ENCODE peak calls at places on chromosome 2, in ten cellular contexts. N is upper lobe of right lung, K is tibial nerve, G is cardiac muscle cell, T is WTC11, U is body of pancreas, P is Panc1, V is Peyer's patch, R is mammary epithelial cell, B is foreskin fibroblast. D is an unnamed sample.

GRCh38 chr2:174053784-174054183 is 88.6 kb upstream of the SP3 start:
- DNase-seq in N (no peak), K (no peak), G (no peak), T (peak), U (no peak), P (no peak), V (no peak), R (no peak), B (no peak), D (no peak)

GRCh38 chr2:66532972-66533868 is 98.3 kb downstream of the MEIS1 start:
- DNase-seq in N (no peak), K (no peak), G (peak), T (no peak), U (no peak), P (no peak), V (no peak), R (no peak), B (no peak), D (no peak)

GRCh38 chr2:105545731-105546622 is 147.1 kb upstream of the FHL2 start:
- DNase-seq in N (no peak), K (peak), G (peak), T (peak), U (peak), P (peak), V (peak), R (peak), B (peak), D (peak)

GRCh38 chr2:18339326-18339725 is 221.1 kb downstream of the RDH14 start:
- DNase-seq in N (no peak), K (no peak), G (no peak), T (no peak), U (no peak), P (no peak), V (no peak), R (no peak), B (no peak), D (no peak)

GRCh38 chr2:149806651-149807050 is 219.1 kb upstream of the MMADHC start:
- DNase-seq in N (no peak), K (no peak), G (no peak), T (no peak), U (no peak), P (no peak), V (no peak), R (no peak), B (no peak), D (no peak)

GRCh38 chr2:31440764-31441163 is 26.2 kb upstream of the XDH start:
- DNase-seq in N (no peak), K (no peak), G (peak), T (no peak), U (no peak), P (no peak), V (no peak), R (peak), B (peak), D (no peak)

GRCh38 chr2:57139179-57139578 is 907.4 kb upstream of the VRK2 start:
- DNase-seq in N (no peak), K (no peak), G (no peak), T (no peak), U (no peak), P (no peak), V (no peak), R (no peak), B (no peak), D (no peak)

GRCh38 chr2:27264753-27265535 is 2.1 kb upstream of the SLC30A3 start:
- DNase-seq in N (peak), K (no peak), G (peak), T (peak), U (peak), P (no peak), V (peak), R (peak), B (peak), D (peak)

GRCh38 chr2:31371691-31372090 is 42.9 kb downstream of the XDH start:
- DNase-seq in N (no peak), K (no peak), G (no peak), T (no peak), U (no peak), P (no peak), V (no peak), R (no peak), B (no peak), D (no peak)

GRCh38 chr2:201858781-201859180 is 52.4 kb downstream of the CDK15 start:
- DNase-seq in N (no peak), K (no peak), G (peak), T (peak), U (peak), P (no peak), V (no peak), R (no peak), B (peak), D (no peak)

GRCh38 chr2:24359701-24360049 is 661 bp downstream of the ITSN2 start:
- DNase-seq in N (peak), K (peak), G (no peak), T (no peak), U (peak), P (no peak), V (peak), R (peak), B (peak), D (no peak)

GRCh38 chr2:145350011-145350410 is 830.1 kb upstream of the ZEB2 start:
- DNase-seq in N (no peak), K (no peak), G (peak), T (no peak), U (peak), P (no peak), V (no peak), R (no peak), B (peak), D (no peak)

GRCh38 chr2:101400516-101401315 is 13.4 kb upstream of the CREG2 start:
- DNase-seq in N (no peak), K (no peak), G (no peak), T (no peak), U (no peak), P (no peak), V (no peak), R (no peak), B (no peak), D (no peak)

DNA sequence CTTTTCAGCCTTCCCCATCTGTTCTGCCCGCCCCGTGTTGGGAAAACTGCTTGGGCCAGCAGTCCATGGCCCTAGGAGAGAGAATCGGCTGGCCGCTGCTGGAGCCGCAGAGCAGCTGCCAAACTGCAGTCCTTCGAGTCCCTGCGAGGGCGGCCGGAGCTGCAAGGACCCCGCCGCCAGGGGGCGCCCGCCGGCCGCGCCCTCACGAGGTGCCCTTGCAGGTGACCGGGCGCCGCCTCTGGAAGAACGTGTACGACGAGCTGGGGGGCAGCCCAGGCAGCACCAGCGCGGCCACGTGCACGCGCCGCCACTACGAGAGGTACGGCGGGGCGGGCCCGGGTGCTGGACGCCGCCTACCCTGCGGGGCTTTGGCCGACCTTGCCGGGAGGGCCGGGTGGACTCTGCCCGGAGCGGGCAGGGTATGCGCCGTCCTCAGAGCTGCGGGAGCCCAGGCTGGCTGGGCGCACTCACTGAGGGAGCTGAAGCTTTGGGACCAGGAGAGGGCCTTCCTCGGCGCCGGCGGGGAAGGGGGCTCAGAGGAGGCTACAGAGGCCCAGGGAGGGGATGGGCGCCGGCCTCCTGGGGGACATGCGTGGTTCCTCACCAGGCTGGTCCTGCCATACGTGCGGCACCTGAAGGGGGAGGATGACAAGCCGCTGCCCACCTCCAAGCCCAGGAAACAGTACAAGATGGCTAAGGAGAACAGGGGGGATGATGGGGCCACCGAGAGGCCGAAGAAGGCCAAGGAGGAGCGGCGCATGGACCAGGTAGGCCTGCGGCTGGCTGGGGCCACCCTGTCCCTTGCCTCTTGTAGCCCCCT is 13.6 kb downstream of the ARID5A start:
- DNase-seq in N (peak), K (no peak), G (no peak), T (peak), U (peak), P (no peak), V (peak), R (no peak), B (no peak), D (no peak)
- TF ChIP-seq CTCF in N (peak), K (peak), G (peak), T (peak), U (peak), P (peak), V (peak), R (peak), B (peak), D (no peak)

GRCh38 chr2:14642499-14642898 is 10.0 kb downstream of the LRATD1 start:
- DNase-seq in N (no peak), K (no peak), G (no peak), T (peak), U (no peak), P (no peak), V (no peak), R (no peak), B (no peak), D (no peak)
- TF ChIP-seq CTCF in N (no peak), K (no peak), G (no peak), T (peak), U (no peak), P (peak), V (no peak), R (peak), B (no peak), D (no peak)

DNA sequence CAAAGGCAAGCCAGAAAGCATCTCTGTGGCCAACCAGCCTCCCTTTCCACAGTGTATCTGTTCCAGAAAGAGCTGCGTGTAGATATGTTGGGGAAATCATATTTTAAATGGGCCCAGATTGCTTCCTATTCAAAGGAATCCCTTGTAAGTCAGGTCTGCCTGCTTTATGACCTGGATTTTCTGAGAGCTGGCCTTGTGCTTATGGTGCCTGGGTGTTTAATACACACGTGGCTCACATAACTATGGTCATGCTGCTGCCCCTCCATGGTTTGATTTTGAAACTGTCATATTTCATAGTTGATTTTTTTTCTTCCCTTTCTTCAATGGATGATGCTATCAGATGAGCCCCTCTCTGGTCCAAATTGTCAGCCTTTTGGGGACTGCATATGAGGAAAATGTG is 111.5 kb upstream of the CNGA3 start:
- DNase-seq in N (no peak), K (no peak), G (peak), T (no peak), U (no peak), P (no peak), V (no peak), R (no peak), B (no peak), D (no peak)
- TF ChIP-seq CTCF in N (no peak), K (no peak), G (no peak), T (no peak), U (no peak), P (no peak), V (no peak), R (no peak), B (no peak), D (no peak)

DNA sequence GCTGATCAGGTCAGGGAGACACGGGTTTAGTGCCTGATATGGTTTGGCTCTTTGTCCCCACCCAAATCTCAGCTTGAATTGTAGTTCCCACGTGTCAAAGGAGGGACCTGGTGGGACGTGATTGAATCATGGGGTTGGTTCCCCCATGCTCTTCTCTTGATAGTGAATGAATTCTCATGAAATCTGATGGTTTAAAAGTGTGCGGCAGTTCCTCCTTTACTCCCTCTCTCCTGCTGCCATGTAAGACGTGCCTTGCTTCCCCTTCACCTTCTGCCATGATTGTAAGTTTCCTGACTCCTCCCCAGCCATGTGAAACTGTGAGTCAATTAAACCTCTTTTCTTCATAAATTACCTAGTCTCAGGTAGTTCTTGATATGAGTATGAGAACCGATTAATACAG is 424.5 kb downstream of the NBAS start:
- DNase-seq in N (no peak), K (no peak), G (no peak), T (no peak), U (no peak), P (no peak), V (no peak), R (no peak), B (no peak), D (no peak)
- TF ChIP-seq CTCF in N (no peak), K (no peak), G (no peak), T (no peak), U (no peak), P (no peak), V (no peak), R (no peak), B (no peak), D (no peak)

DNA sequence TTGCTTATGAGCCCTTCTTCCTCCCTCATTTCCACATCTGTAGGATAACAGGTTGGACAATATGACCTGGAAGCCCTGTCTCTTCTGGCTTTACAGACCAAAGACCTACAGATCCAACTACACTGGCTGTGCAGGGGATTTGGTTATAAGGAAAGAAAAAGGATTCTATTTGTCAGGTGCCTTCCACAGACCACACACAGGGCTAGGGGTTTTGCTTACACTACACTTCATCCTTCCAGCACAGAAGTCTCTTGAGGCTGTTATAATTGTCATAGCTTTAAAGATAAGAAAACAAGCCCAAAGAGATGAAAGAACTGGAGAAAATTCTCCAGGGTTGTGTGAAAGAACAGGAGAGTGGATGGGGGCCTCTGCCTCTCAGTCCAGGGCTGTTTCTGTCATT is 302.6 kb downstream of the MYCN start:
- DNase-seq in N (no peak), K (no peak), G (no peak), T (no peak), U (no peak), P (no peak), V (no peak), R (no peak), B (no peak), D (no peak)
- TF ChIP-seq CTCF in N (no peak), K (no peak), G (no peak), T (no peak), U (no peak), P (no peak), V (no peak), R (no peak), B (no peak), D (no peak)

GRCh38 chr2:38539086-38539485 is 63.6 kb downstream of the HNRNPLL start:
- DNase-seq in N (no peak), K (no peak), G (no peak), T (no peak), U (no peak), P (no peak), V (no peak), R (no peak), B (no peak), D (no peak)
- TF ChIP-seq CTCF in N (no peak), K (no peak), G (no peak), T (no peak), U (no peak), P (no peak), V (no peak), R (no peak), B (no peak), D (no peak)

DNA sequence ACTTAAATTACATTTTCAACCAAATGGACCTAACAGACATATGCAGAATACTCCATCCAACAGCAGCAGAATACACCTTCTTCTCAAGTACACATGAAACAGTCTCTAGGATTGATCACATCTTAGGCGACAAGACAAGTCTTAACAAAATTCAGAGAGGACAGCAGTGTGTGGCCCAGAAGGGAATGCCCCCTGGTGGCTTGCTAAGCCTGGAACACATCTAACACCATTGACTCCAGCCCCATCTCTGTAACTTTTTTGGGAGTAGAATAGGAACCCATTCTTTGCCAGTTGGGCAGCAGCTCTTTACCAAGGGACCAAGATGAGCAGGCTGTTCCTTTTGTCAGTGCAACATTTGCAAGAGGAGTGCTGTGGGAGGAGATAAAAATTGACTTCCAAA is 249.9 kb downstream of the PLCL1 start:
- DNase-seq in N (no peak), K (no peak), G (peak), T (peak), U (peak), P (no peak), V (no peak), R (peak), B (peak), D (peak)
- TF ChIP-seq CTCF in N (peak), K (peak), G (peak), T (no peak), U (no peak), P (peak), V (peak), R (peak), B (peak), D (peak)

GRCh38 chr2:212892193-212892592 is 259.2 kb downstream of the IKZF2 start:
- DNase-seq in N (no peak), K (no peak), G (peak), T (peak), U (peak), P (no peak), V (no peak), R (peak), B (peak), D (no peak)
- TF ChIP-seq CTCF in N (no peak), K (peak), G (peak), T (peak), U (no peak), P (peak), V (no peak), R (peak), B (peak), D (no peak)

GRCh38 chr2:108182489-108182888 is 57.3 kb upstream of the SULT1C3 start:
- DNase-seq in N (no peak), K (no peak), G (peak), T (peak), U (no peak), P (no peak), V (no peak), R (no peak), B (no peak), D (no peak)
- TF ChIP-seq CTCF in N (no peak), K (no peak), G (peak), T (no peak), U (no peak), P (peak), V (no peak), R (peak), B (no peak), D (peak)

GRCh38 chr2:178478442-178479274 is at the start of gene FKBP7:
- DNase-seq in N (peak), K (peak), G (peak), T (peak), U (peak), P (no peak), V (peak), R (peak), B (peak), D (peak)
- TF ChIP-seq CTCF in N (peak), K (peak), G (peak), T (no peak), U (peak), P (peak), V (peak), R (peak), B (peak), D (peak)